ENCODE peak calls at places on chromosome 4, in eight cellular contexts. U, P, L, T, B, W, I and X are unnamed samples.

GRCh38 chr4:48275247-48275646 is 5.6 kb upstream of the TEC start:
- DNase-seq in U (no peak), P (no peak), L (peak; percentile 55), T (no peak), B (no peak), W (peak; percentile 48), I (peak; percentile 29), X (no peak)

GRCh38 chr4:140367738-140368137 is 5.7 kb upstream of the SCOC start:
- DNase-seq in U (no peak), P (no peak), L (peak; percentile 78), T (no peak), B (no peak), W (peak; percentile 79), I (no peak), X (no peak)

GRCh38 chr4:139853309-139853708 is 187.7 kb downstream of the MGST2 start:
- DNase-seq in U (no peak), P (no peak), L (no peak), T (no peak), B (no peak), W (no peak), I (no peak), X (no peak)

GRCh38 chr4:1201851-1202525 is 29.6 kb upstream of the SPON2 start:
- DNase-seq in U (peak; percentile 80), P (no peak), L (no peak), T (no peak), B (peak; percentile 83), W (no peak), I (peak; percentile 98), X (no peak)

GRCh38 chr4:91319869-91320268 is 983.9 kb upstream of the GRID2 start:
- DNase-seq in U (no peak), P (no peak), L (no peak), T (no peak), B (no peak), W (no peak), I (no peak), X (no peak)

GRCh38 chr4:87089368-87089767 is 131.1 kb downstream of the KLHL8 start:
- DNase-seq in U (no peak), P (no peak), L (peak; percentile 41), T (no peak), B (no peak), W (no peak), I (no peak), X (no peak)

GRCh38 chr4:69546121-69546520 is 50.4 kb upstream of the UGT2B4 start:
- DNase-seq in U (no peak), P (no peak), L (peak; percentile 9), T (no peak), B (no peak), W (peak; percentile 46), I (no peak), X (no peak)

GRCh38 chr4:143784567-143784966 is 84.1 kb upstream of the FREM3 start:
- DNase-seq in U (no peak), P (no peak), L (no peak), T (no peak), B (no peak), W (no peak), I (no peak), X (no peak)

GRCh38 chr4:154683956-154684681 is 59.7 kb upstream of the LRAT start:
- DNase-seq in U (no peak), P (no peak), L (no peak), T (no peak), B (no peak), W (no peak), I (no peak), X (no peak)

GRCh38 chr4:161900110-161900509 is 263.7 kb downstream of the FSTL5 start:
- DNase-seq in U (no peak), P (no peak), L (no peak), T (no peak), B (no peak), W (no peak), I (no peak), X (no peak)

GRCh38 chr4:140071806-140072205 is 82.2 kb downstream of the MAML3 start:
- DNase-seq in U (no peak), P (no peak), L (no peak), T (no peak), B (peak; percentile 45), W (peak; percentile 60), I (peak; percentile 81), X (no peak)

GRCh38 chr4:167897116-167897515 is 195.2 kb upstream of the ANXA10 start:
- DNase-seq in U (no peak), P (peak; percentile 43), L (no peak), T (peak; percentile 56), B (no peak), W (no peak), I (no peak), X (peak; percentile 38)

GRCh38 chr4:38612996-38613395 is 51.0 kb upstream of the KLF3 start:
- DNase-seq in U (no peak), P (peak; percentile 22), L (peak; percentile 8), T (no peak), B (no peak), W (no peak), I (no peak), X (no peak)

GRCh38 chr4:148442830-148443549 is 776 bp upstream of the NR3C2 start:
- DNase-seq in U (no peak), P (no peak), L (no peak), T (no peak), B (no peak), W (no peak), I (no peak), X (no peak)

GRCh38 chr4:21327976-21328700 is 620.4 kb downstream of the KCNIP4 start:
- DNase-seq in U (no peak), P (no peak), L (no peak), T (no peak), B (no peak), W (no peak), I (no peak), X (no peak)

GRCh38 chr4:6134612-6135220 is 65.6 kb downstream of the JAKMIP1 start:
- DNase-seq in U (no peak), P (no peak), L (peak; percentile 32), T (no peak), B (peak; percentile 43), W (peak; percentile 8), I (peak; percentile 71), X (no peak)

GRCh38 chr4:184648220-184649025 is 824 bp downstream of the CASP3 start:
- DNase-seq in U (peak; percentile 60), P (no peak), L (peak; percentile 35), T (peak; percentile 75), B (peak; percentile 32), W (peak; percentile 66), I (peak; percentile 61), X (peak; percentile 58)

GRCh38 chr4:92334716-92335350 is 31.1 kb downstream of the GRID2 start:
- DNase-seq in U (no peak), P (no peak), L (no peak), T (no peak), B (no peak), W (no peak), I (no peak), X (no peak)

GRCh38 chr4:18858229-18858922 is 836.8 kb upstream of the LCORL start:
- DNase-seq in U (no peak), P (no peak), L (no peak), T (no peak), B (no peak), W (no peak), I (no peak), X (no peak)

GRCh38 chr4:121698119-121698732 is 1.4 kb upstream of the ANXA5 start:
- DNase-seq in U (peak; percentile 47), P (no peak), L (no peak), T (no peak), B (no peak), W (no peak), I (no peak), X (no peak)

GRCh38 chr4:169823685-169824084 is 65.9 kb upstream of the HPF1 start:
- DNase-seq in U (no peak), P (no peak), L (peak; percentile 60), T (peak; percentile 68), B (peak; percentile 3), W (peak; percentile 22), I (peak; percentile 15), X (peak; percentile 31)

GRCh38 chr4:8315343-8316250 is 46.0 kb downstream of the HTRA3 start:
- DNase-seq in U (peak; percentile 80), P (no peak), L (peak; percentile 80), T (peak; percentile 61), B (no peak), W (peak; percentile 84), I (no peak), X (peak; percentile 58)

GRCh38 chr4:8136529-8136928 is 22.1 kb downstream of the ABLIM2 start:
- DNase-seq in U (no peak), P (no peak), L (no peak), T (no peak), B (no peak), W (no peak), I (no peak), X (no peak)

GRCh38 chr4:8544282-8544681 is 35.9 kb upstream of the GPR78 start:
- DNase-seq in U (no peak), P (no peak), L (no peak), T (no peak), B (no peak), W (no peak), I (no peak), X (no peak)

GRCh38 chr4:154490589-154491340 is 834 bp downstream of the DCHS2 start:
- DNase-seq in U (peak; percentile 16), P (no peak), L (no peak), T (peak; percentile 64), B (no peak), W (no peak), I (no peak), X (peak; percentile 74)

GRCh38 chr4:151690164-151690856 is 70.5 kb downstream of the GATB start:
- DNase-seq in U (no peak), P (no peak), L (peak; percentile 47), T (no peak), B (no peak), W (peak; percentile 63), I (no peak), X (no peak)

GRCh38 chr4:138898282-138898681 is 117.3 kb upstream of the NOCT start:
- DNase-seq in U (no peak), P (peak; percentile 83), L (no peak), T (no peak), B (no peak), W (peak; percentile 57), I (no peak), X (no peak)